ENCODE peak calls at places on chromosomes 16 and 17, in six cellular contexts. A is HepG2, I is A549, K is K562, V is H1, G is GM12878. Y is an unnamed sample.

GRCh38 chr16:66905633-66906539 is 12.8 kb downstream of the CDH16 start:
- DNase-seq in A (peak), I (no peak), K (peak), V (no peak), G (no peak), Y (peak)

GRCh38 chr17:59851431-59852375 is 41.0 kb downstream of the TUBD1 start:
- DNase-seq in A (no peak), I (no peak), K (peak), V (no peak), G (no peak), Y (no peak)

GRCh38 chr17:73969956-73970355 is 233.5 kb upstream of the RPL38 start:
- DNase-seq in A (no peak), I (no peak), K (no peak), V (no peak), G (no peak), Y (no peak)

GRCh38 chr16:85369741-85370528 is 243.2 kb upstream of the GSE1 start:
- DNase-seq in A (peak), I (peak), K (peak), V (no peak), G (no peak), Y (peak)

GRCh38 chr17:77356109-77356689 is 215.4 kb downstream of the SEC14L1 start:
- DNase-seq in A (no peak), I (no peak), K (no peak), V (no peak), G (no peak), Y (no peak)

GRCh38 chr17:21013983-21014382 is 28.8 kb downstream of the USP22 start:
- DNase-seq in A (no peak), I (no peak), K (no peak), V (no peak), G (no peak), Y (no peak)

GRCh38 chr16:10314811-10315210 is 71.0 kb upstream of the ATF7IP2 start:
- DNase-seq in A (peak), I (no peak), K (no peak), V (no peak), G (no peak), Y (peak)

GRCh38 chr17:9647014-9647413 is 1.7 kb downstream of the USP43 start:
- DNase-seq in A (no peak), I (no peak), K (no peak), V (no peak), G (no peak), Y (no peak)

GRCh38 chr17:17347234-17347955 is 44.2 kb downstream of the NT5M start:
- DNase-seq in A (no peak), I (no peak), K (no peak), V (no peak), G (no peak), Y (peak)

GRCh38 chr17:34110315-34110714 is 144.8 kb upstream of the CCL2 start:
- DNase-seq in A (no peak), I (no peak), K (no peak), V (no peak), G (no peak), Y (peak)

GRCh38 chr17:60610481-60610880 is 10.5 kb downstream of the PPM1D start:
- DNase-seq in A (no peak), I (no peak), K (no peak), V (no peak), G (no peak), Y (no peak)

GRCh38 chr16:75379911-75380847 is 53.1 kb downstream of the CFDP1 start:
- DNase-seq in A (no peak), I (no peak), K (no peak), V (no peak), G (peak), Y (no peak)

GRCh38 chr16:11417487-11417886 is 72.2 kb downstream of the RMI2 start:
- DNase-seq in A (no peak), I (no peak), K (no peak), V (no peak), G (no peak), Y (no peak)

GRCh38 chr16:17026600-17027242 is 444.0 kb downstream of the XYLT1 start:
- DNase-seq in A (no peak), I (no peak), K (no peak), V (no peak), G (peak), Y (no peak)

GRCh38 chr16:19699472-19699871 is 18.6 kb downstream of the KNOP1 start:
- DNase-seq in A (no peak), I (no peak), K (no peak), V (no peak), G (no peak), Y (no peak)

GRCh38 chr16:9027070-9027799 is 63.5 kb upstream of the USP7 start:
- DNase-seq in A (no peak), I (no peak), K (peak), V (no peak), G (no peak), Y (no peak)

GRCh38 chr17:21462259-21462658 is 86.1 kb downstream of the KCNJ12 start:
- DNase-seq in A (no peak), I (no peak), K (no peak), V (no peak), G (no peak), Y (no peak)

GRCh38 chr17:40317345-40317873 is 8.4 kb downstream of the RARA start:
- DNase-seq in A (peak), I (peak), K (peak), V (no peak), G (no peak), Y (peak)

DNA sequence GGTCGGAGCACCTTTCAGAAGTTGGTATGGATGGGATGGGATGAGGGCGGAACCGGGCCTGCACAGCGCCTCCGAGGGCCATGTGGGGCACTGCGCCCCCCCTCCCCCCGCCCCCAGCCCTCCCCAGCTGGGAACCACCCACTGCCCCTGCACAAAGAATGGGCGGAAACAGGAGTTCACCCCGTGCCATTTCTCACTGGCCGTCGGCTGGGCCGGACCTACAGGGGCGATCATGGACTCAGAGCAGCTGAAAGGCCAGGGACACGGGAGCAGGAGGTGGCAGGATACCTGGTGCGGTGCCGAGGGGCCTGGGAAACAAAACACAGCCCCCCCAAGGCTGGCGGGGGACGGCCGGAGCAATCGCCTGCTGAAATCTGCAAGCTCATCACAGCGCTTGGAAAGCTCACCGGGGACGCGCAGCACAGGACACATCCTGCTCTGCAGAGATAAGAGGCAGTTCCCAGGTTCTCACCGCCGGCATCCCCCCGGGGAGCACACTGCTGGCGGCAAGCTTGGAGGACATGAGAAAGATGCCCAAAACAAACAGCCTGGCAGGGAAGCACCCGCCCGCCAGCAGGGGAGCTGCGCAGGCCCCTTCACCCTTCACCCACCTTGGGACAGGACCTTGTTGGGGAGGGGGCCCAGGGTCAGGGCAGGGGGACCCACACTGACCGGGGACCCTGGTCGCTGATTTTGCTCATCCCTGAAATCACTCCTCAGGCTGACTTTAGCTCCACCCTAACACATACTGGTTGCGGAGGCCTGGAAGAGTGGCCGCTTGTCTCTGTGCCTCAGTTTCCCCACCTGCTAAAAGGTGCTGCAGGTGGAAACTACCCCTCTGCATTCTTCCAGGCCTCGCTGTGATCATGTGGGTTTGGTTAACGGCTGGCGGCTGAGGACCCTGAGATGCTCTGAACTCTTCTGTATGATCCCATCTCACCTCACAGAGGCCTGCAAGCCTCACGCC is 263.9 kb downstream of the C16orf95 start:
- DNase-seq in A (no peak), I (no peak), K (peak), V (no peak), G (no peak), Y (no peak)
- TF ChIP-seq CHD2 in A (no peak), I (no peak), K (no peak), V (no peak), G (no peak), Y (no peak)

DNA sequence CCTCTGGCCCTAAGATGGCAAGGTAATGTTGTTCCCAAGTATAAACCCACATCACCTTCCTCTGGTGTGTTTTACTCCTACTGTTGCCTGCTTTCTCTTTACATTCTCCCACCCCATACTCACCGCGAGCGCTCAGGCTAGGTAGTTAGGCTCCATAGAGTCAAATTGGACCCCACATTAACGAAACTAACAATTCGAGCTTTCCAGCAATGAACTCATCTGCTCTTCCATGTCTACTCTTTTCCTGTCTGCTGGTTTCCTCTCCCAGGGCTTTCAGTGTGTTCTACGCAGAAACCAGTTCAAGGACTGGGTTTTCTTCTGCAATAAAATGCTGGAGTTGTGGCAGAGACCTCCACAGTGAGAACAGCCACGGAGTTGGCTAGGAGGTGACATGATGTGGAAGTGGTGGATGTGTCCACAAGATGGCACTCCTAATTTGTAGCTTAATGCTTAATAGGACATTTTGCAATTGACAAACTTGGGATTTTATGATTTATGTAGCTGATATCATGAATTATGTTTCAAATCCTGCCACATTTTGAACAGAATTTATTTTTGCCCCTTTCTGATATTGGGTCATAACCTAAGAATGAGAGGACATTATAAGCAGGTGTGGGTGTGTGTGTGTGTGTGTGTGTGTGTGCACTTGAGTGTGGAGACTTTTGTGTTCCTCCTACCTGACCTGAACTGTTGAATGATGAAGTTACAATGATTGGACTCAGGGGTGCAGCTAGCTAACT is 2.2 kb upstream of the UQCRC2 start:
- DNase-seq in A (peak), I (peak), K (peak), V (no peak), G (no peak), Y (peak)
- TF ChIP-seq CHD2 in A (no peak), I (no peak), K (no peak), V (no peak), G (no peak), Y (no peak)

GRCh38 chr17:80119839-80120238 is 18.5 kb downstream of the GAA start:
- DNase-seq in A (no peak), I (no peak), K (no peak), V (no peak), G (no peak), Y (no peak)
- TF ChIP-seq CHD2 in A (no peak), I (no peak), K (no peak), V (no peak), G (no peak), Y (no peak)

GRCh38 chr16:80962879-80963278 is 43.8 kb downstream of the CMC2 start:
- DNase-seq in A (no peak), I (no peak), K (no peak), V (no peak), G (no peak), Y (no peak)
- TF ChIP-seq CHD2 in A (no peak), I (no peak), K (no peak), V (no peak), G (no peak), Y (no peak)

Y was measured in SK-N-SH.